ENCODE peak calls at places on chromosomes 4 and X, in four cellular contexts. E is ovary, P is endodermal cell, R is heart right ventricle. I is an unnamed sample.

GRCh38 chr4:153916273-153916755 is 127.4 kb upstream of the SFRP2 start:
- DNase-seq in E (no peak), R (no peak), P (no peak), I (no peak)

GRCh38 chr4:15003441-15003890 is 1.2 kb downstream of the CPEB2 start:
- DNase-seq in P (no peak), E (peak), R (peak), I (no peak)

GRCh38 chrX:71941771-71942170 is 31.1 kb downstream of the NHSL2 start:
- DNase-seq in P (peak), R (peak), E (peak), I (no peak)

GRCh38 chr4:183485411-183486160 is 19.3 kb upstream of the ING2 start:
- DNase-seq in P (no peak), E (no peak), R (no peak), I (no peak)

GRCh38 chr4:11908712-11909111 is 480.0 kb upstream of the HS3ST1 start:
- DNase-seq in P (no peak), R (no peak), E (no peak), I (no peak)

GRCh38 chr4:36214735-36215485 is 29.4 kb downstream of the ARAP2 start:
- DNase-seq in R (no peak), P (no peak), E (no peak), I (no peak)

GRCh38 chrX:13369541-13370140 is 49.8 kb upstream of the ATXN3L start:
- DNase-seq in E (no peak), P (no peak), R (no peak), I (no peak)

GRCh38 chr4:3363411-3364141 is 70.8 kb downstream of the RGS12 start:
- DNase-seq in P (no peak), E (no peak), R (no peak), I (peak)

GRCh38 chr4:38082424-38083374 is 122.5 kb downstream of the PTTG2 start:
- DNase-seq in E (no peak), P (no peak), R (no peak), I (no peak)

GRCh38 chr4:109562457-109563237 is 2.6 kb downstream of the MCUB start:
- DNase-seq in E (no peak), R (no peak), P (no peak), I (no peak)

GRCh38 chr4:169135776-169136175 is 125.7 kb upstream of the CBR4 start:
- DNase-seq in P (no peak), E (no peak), R (no peak), I (no peak)

GRCh38 chr4:22500831-22501714 is 14.8 kb downstream of the ADGRA3 start:
- DNase-seq in E (no peak), P (no peak), R (no peak), I (no peak)

GRCh38 chr4:25658777-25659176 is 3.1 kb downstream of the SLC34A2 start:
- DNase-seq in E (no peak), P (no peak), R (no peak), I (no peak)
- H3K4me3 ChIP-seq in E (no peak), P (no peak), R (no peak), I (no peak)

GRCh38 chr4:7006411-7006810 is 36.8 kb upstream of the TADA2B start:
- DNase-seq in E (no peak), P (no peak), R (no peak), I (no peak)

GRCh38 chr4:7003879-7004240 is 39.3 kb upstream of the TADA2B start:
- DNase-seq in P (no peak), E (no peak), R (no peak), I (no peak)

GRCh38 chr4:7004331-7004730 is 38.8 kb upstream of the TADA2B start:
- DNase-seq in R (no peak), P (no peak), E (no peak), I (no peak)

GRCh38 chr4:7007142-7007907 is 35.8 kb upstream of the TADA2B start:
- DNase-seq in E (no peak), R (no peak), P (peak), I (no peak)

GRCh38 chr4:7005571-7005970 is 37.6 kb upstream of the TADA2B start:
- DNase-seq in P (no peak), E (no peak), R (no peak), I (no peak)
- H3K27ac ChIP-seq in P (no peak), E (no peak), R (no peak), I (no peak)

GRCh38 chrX:75784689-75785491 is at the start of gene MAGEE2:
- DNase-seq in P (no peak), E (no peak), R (no peak), I (no peak)
- H3K4me3 ChIP-seq in P (no peak), E (no peak), R (peak), I (peak)

GRCh38 chr4:101238706-101239105 is 108.6 kb downstream of the PPP3CA start:
- DNase-seq in P (no peak), E (no peak), R (no peak), I (no peak)
- H3K27ac ChIP-seq in P (no peak), E (no peak), R (no peak), I (no peak)

GRCh38 chr4:107824367-107825071 is at the start of gene SGMS2:
- DNase-seq in R (peak), P (peak), E (peak), I (no peak)

GRCh38 chr4:107823870-107824366 is 814 bp upstream of the SGMS2 start:
- DNase-seq in R (no peak), P (no peak), E (no peak), I (no peak)

GRCh38 chr4:107828315-107828714 is 3.6 kb downstream of the SGMS2 start:
- DNase-seq in R (no peak), E (no peak), P (no peak), I (no peak)

GRCh38 chr4:107826427-107826980 is 1.8 kb downstream of the SGMS2 start:
- DNase-seq in R (no peak), P (no peak), E (no peak), I (no peak)

DNA sequence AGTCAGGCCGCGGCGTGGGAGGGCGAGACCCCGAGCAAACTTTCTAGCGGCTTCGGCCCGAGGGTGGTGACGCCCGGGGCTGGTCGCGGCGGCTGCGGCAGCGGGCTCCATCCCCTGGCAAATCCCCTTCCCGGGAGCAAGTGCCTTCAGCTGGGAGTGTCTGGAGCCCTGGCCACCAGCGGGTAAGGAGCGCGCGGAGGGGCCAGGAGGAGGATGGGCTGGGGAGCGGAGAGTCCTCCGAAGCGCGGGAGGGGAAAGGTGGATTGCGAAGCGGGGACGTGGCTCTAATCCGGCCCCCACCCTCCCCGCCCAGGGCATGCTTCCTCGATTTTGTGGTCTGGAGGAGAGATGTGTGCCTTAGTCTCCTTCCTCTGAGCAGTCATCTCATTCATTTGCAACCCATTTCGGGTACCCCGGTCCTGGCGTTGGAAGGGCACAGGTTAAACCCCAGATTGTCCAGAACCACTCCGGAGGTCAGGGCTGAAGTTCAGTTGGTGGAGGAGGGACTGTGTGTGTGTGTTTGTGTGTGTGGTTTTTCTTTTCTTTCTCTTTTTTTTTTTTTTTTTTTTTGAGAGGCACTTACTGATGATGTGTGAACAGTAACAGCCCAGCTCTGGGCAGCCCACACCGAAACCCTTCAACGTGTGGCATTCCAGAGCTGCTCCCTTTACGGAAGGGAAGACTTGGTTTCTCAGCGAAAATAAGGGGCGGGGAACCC is 499 bp downstream of the SGMS2 start:
- DNase-seq in P (peak), R (peak), E (no peak), I (no peak)
- H3K4me3 ChIP-seq in P (peak), R (peak), E (peak), I (peak)

GRCh38 chrX:39665830-39666518 is 431.8 kb downstream of the BCOR start:
- DNase-seq in R (no peak), P (no peak), E (no peak), I (no peak)

GRCh38 chrX:39669668-39670067 is 428.1 kb downstream of the BCOR start:
- DNase-seq in E (no peak), R (no peak), P (no peak), I (no peak)

GRCh38 chrX:39667191-39667590 is 430.6 kb downstream of the BCOR start:
- DNase-seq in E (no peak), R (no peak), P (no peak), I (no peak)

GRCh38 chrX:39670281-39670680 is 427.5 kb downstream of the BCOR start:
- DNase-seq in E (no peak), R (no peak), P (no peak), I (no peak)

GRCh38 chrX:39667746-39668507 is 429.8 kb downstream of the BCOR start:
- DNase-seq in E (no peak), R (no peak), P (no peak), I (no peak)
- H3K27ac ChIP-seq in E (no peak), R (peak), P (no peak), I (no peak)